ENCODE peak calls at places on chromosomes 5 and 9, in six cellular contexts. S is HCT116, F is suprapubic skin, P is stomach, K is transverse colon, H is thyroid gland. A is an unnamed sample.

GRCh38 chr9:81716409-81716808 is 27.1 kb upstream of the TLE1 start:
- DNase-seq in P (no peak), K (no peak), S (no peak), H (no peak), F (no peak), A (no peak)

GRCh38 chr5:82684659-82685058 is 392.5 kb downstream of the TMEM167A start:
- DNase-seq in S (no peak), H (no peak), F (no peak), P (no peak), K (no peak), A (no peak)

GRCh38 chr9:90034071-90034470 is 429.3 kb downstream of the GADD45G start:
- DNase-seq in F (no peak), S (no peak), K (no peak), H (no peak), P (no peak), A (no peak)

GRCh38 chr5:151868451-151868850 is 56.2 kb downstream of the GLRA1 start:
- DNase-seq in H (no peak), K (no peak), S (no peak), P (no peak), F (no peak), A (no peak)

GRCh38 chr5:178267245-178267644 is 34.6 kb upstream of the PHYKPL start:
- DNase-seq in F (no peak), S (no peak), P (no peak), H (no peak), K (no peak), A (no peak)

GRCh38 chr9:17063535-17064135 is 71.2 kb upstream of the CNTLN start:
- DNase-seq in S (peak), H (no peak), P (no peak), F (no peak), K (no peak), A (no peak)

GRCh38 chr5:5309645-5310044 is 112.8 kb upstream of the ICE1 start:
- DNase-seq in H (no peak), S (no peak), K (no peak), P (no peak), F (no peak), A (no peak)

GRCh38 chr9:72557549-72557948 is 36.1 kb downstream of the TMC1 start:
- DNase-seq in K (peak), P (no peak), F (peak), H (peak), S (peak), A (peak)

GRCh38 chr9:35277171-35277520 is 115.3 kb downstream of the UNC13B start:
- DNase-seq in K (no peak), F (no peak), H (no peak), S (no peak), P (no peak), A (no peak)

GRCh38 chr5:124746252-124746915 is at the start of gene ZNF608:
- DNase-seq in P (no peak), F (no peak), H (peak), K (peak), S (no peak), A (no peak)

GRCh38 chr9:134320195-134320885 is 5.9 kb upstream of the RXRA start:
- DNase-seq in F (peak), P (no peak), S (no peak), H (peak), K (no peak), A (no peak)

GRCh38 chr5:101012880-101013279 is 109.8 kb upstream of the ST8SIA4 start:
- DNase-seq in F (no peak), P (no peak), H (no peak), S (no peak), K (no peak), A (no peak)
- TF ChIP-seq POLR2A in F (no peak), P (no peak), H (no peak), S (no peak), K (no peak), A (no peak)

GRCh38 chr5:39167141-39167972 is 52.0 kb downstream of the FYB1 start:
- DNase-seq in F (no peak), P (no peak), K (no peak), H (no peak), S (no peak), A (no peak)

GRCh38 chr5:39164016-39164415 is 55.3 kb downstream of the FYB1 start:
- DNase-seq in F (no peak), H (peak), K (no peak), P (no peak), S (no peak), A (no peak)

GRCh38 chr5:39161578-39161977 is 57.8 kb downstream of the FYB1 start:
- DNase-seq in P (no peak), K (no peak), S (no peak), H (no peak), F (no peak), A (no peak)

GRCh38 chr5:39167973-39168345 is 51.4 kb downstream of the FYB1 start:
- DNase-seq in K (no peak), F (no peak), S (no peak), H (no peak), P (no peak), A (no peak)

GRCh38 chr5:39164529-39165402 is 54.6 kb downstream of the FYB1 start:
- DNase-seq in H (no peak), K (no peak), F (no peak), S (no peak), P (no peak), A (no peak)
- H3K27ac ChIP-seq in H (no peak), K (no peak), F (no peak), S (no peak), P (peak), A (no peak)

GRCh38 chr9:136381966-136382513 is 8.6 kb upstream of the CARD9 start:
- DNase-seq in P (no peak), K (no peak), S (no peak), H (no peak), F (no peak), A (no peak)
- TF ChIP-seq POLR2A in P (no peak), K (no peak), S (no peak), H (no peak), F (no peak), A (no peak)

GRCh38 chr5:90747175-90747574 is 188.6 kb downstream of the ADGRV1 start:
- DNase-seq in F (no peak), P (no peak), S (peak), H (no peak), K (no peak), A (no peak)
- H3K27ac ChIP-seq in F (no peak), P (no peak), S (no peak), H (no peak), K (no peak), A (no peak)

GRCh38 chr5:127517480-127518318 is at the start of gene PRRC1:
- DNase-seq in S (peak), H (peak), P (peak), K (peak), F (peak), A (peak)
- TF ChIP-seq POLR2A in S (peak), H (peak), P (no peak), K (peak), F (no peak), A (peak)

GRCh38 chr9:125950880-125951471 is 203.8 kb downstream of the PBX3 start:
- DNase-seq in P (no peak), H (no peak), K (no peak), F (no peak), S (no peak), A (no peak)
- H3K27ac ChIP-seq in P (no peak), H (no peak), K (no peak), F (no peak), S (no peak), A (no peak)

GRCh38 chr9:128683340-128684064 is 5.5 kb upstream of the SET start:
- DNase-seq in K (peak), H (peak), P (peak), S (no peak), F (peak), A (no peak)
- TF ChIP-seq POLR2A in K (no peak), H (peak), P (no peak), S (no peak), F (no peak), A (no peak)

GRCh38 chr5:78568212-78568611 is 80.4 kb downstream of the LHFPL2 start:
- DNase-seq in K (no peak), P (no peak), S (no peak), F (no peak), H (no peak), A (no peak)
- H3K27ac ChIP-seq in K (peak), P (no peak), S (no peak), F (no peak), H (no peak), A (no peak)

GRCh38 chr9:109430231-109430630 is 67.9 kb downstream of the PTPN3 start:
- DNase-seq in K (no peak), P (no peak), H (no peak), F (no peak), S (no peak), A (no peak)
- TF ChIP-seq POLR2A in K (no peak), P (no peak), H (no peak), F (no peak), S (no peak), A (no peak)

DNA sequence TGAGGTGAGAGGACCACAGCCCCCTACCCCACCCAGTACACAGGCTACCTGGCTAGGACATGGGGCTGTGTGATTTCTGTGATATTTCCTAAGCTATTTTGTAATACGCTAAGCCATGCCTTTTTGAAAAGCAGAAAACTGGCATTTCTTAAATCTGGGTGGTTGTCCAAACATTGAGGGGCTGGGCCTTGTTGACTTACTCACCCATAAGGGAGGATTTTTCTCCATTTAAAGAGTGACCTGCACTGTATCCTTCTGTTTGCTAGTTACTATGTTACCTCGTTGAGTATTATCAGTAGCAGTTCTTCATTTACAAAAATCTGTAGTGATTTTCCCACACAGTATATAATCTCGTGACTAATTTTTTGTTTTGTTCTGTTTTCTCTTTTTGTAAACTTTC is 117.5 kb upstream of the OTULINL start:
- DNase-seq in H (no peak), F (no peak), P (no peak), K (no peak), S (no peak), A (no peak)
- H3K27ac ChIP-seq in H (no peak), F (no peak), P (no peak), K (peak), S (peak), A (peak)